ENCODE peak calls at places on chromosome 16, in eight cellular contexts. X is bronchial epithelial cell; W is NB4; J is posterior cingulate gyrus; U is WERI-Rb-1; A is cardiac muscle cell; C is Kasumi-1; I is activated CD4-positive, alpha-beta T cell treated with anti-CD3 and anti-CD28 coated beads, Interleukin-2, amount 10 ng/mL, durations not matched to agents 7 days and 5 days. Q is an unnamed sample.

GRCh38 chr16:31423241-31423640 is 4.9 kb downstream of the COX6A2 start:
- DNase-seq in X (no peak), W (no peak), J (no peak), U (no peak), A (no peak), C (no peak), I (no peak), Q (no peak)

GRCh38 chr16:14309906-14310305 is 238.8 kb downstream of the MRTFB start:
- DNase-seq in X (peak), W (no peak), J (no peak), U (no peak), A (no peak), C (no peak), I (no peak), Q (peak)

GRCh38 chr16:86909359-86910145 is 331.2 kb downstream of the FOXL1 start:
- DNase-seq in X (no peak), W (no peak), J (no peak), U (no peak), A (no peak), C (no peak), I (no peak), Q (no peak)

GRCh38 chr16:2773188-2773968 is 3.7 kb downstream of the ELOB start:
- DNase-seq in X (no peak), W (peak), J (no peak), U (no peak), A (no peak), C (no peak), I (no peak), Q (no peak)

GRCh38 chr16:75244844-75245758 is 6.3 kb downstream of the BCAR1 start:
- DNase-seq in X (peak), W (peak), J (peak), U (no peak), A (peak), C (no peak), I (no peak), Q (peak)

GRCh38 chr16:4344659-4345438 is 6.3 kb downstream of the PAM16 start:
- DNase-seq in X (peak), W (no peak), J (peak), U (no peak), A (no peak), C (no peak), I (no peak), Q (no peak)

GRCh38 chr16:3120435-3120834 is 8.0 kb downstream of the ZNF205 start:
- DNase-seq in X (no peak), W (no peak), J (no peak), U (no peak), A (no peak), C (no peak), I (no peak), Q (no peak)

GRCh38 chr16:3282103-3282746 is 1.1 kb upstream of the ZNF263 start:
- DNase-seq in X (no peak), W (peak), J (no peak), U (peak), A (peak), C (peak), I (no peak), Q (no peak)

GRCh38 chr16:88973007-88973410 is 4.0 kb downstream of the CBFA2T3 start:
- DNase-seq in X (no peak), W (peak), J (no peak), U (no peak), A (no peak), C (no peak), I (no peak), Q (no peak)

GRCh38 chr16:79600636-79601091 is at the start of gene MAF:
- DNase-seq in X (peak), W (peak), J (peak), U (peak), A (peak), C (peak), I (peak), Q (no peak)

GRCh38 chr16:8861563-8862308 is 7.1 kb downstream of the CARHSP1 start:
- DNase-seq in X (no peak), W (no peak), J (no peak), U (no peak), A (no peak), C (no peak), I (no peak), Q (no peak)

GRCh38 chr16:3645504-3646347 is 8.8 kb upstream of the DNASE1 start:
- DNase-seq in X (no peak), W (no peak), J (no peak), U (no peak), A (peak), C (no peak), I (no peak), Q (no peak)

GRCh38 chr16:56013962-56014552 is 138.9 kb upstream of the CES5A start:
- DNase-seq in X (peak), W (peak), J (no peak), U (peak), A (peak), C (peak), I (peak), Q (no peak)

GRCh38 chr16:59719121-59719520 is 985.0 kb upstream of the GOT2 start:
- DNase-seq in X (no peak), W (no peak), J (no peak), U (no peak), A (no peak), C (no peak), I (no peak), Q (no peak)

GRCh38 chr16:89593841-89594240 is 18.3 kb downstream of the CPNE7 start:
- DNase-seq in X (no peak), W (no peak), J (no peak), U (no peak), A (no peak), C (no peak), I (peak), Q (no peak)

GRCh38 chr16:35425270-35425669 is 1965.9 kb downstream of the TP53TG3F start:
- DNase-seq in X (no peak), W (no peak), J (no peak), U (peak), A (no peak), C (no peak), I (no peak), Q (no peak)

GRCh38 chr16:19521471-19522368 is at the start of gene GDE1:
- DNase-seq in X (peak), W (peak), J (peak), U (peak), A (peak), C (peak), I (peak), Q (peak)